ENCODE peak calls at places on chromosomes 1 and 21, in six cellular contexts. I, M, Y, G, W and V are unnamed samples. For H4K20me1, the result is how much of the 10 kb centered on the place peaks cover.

GRCh38 chr1:153963850-153964331 is 554 bp upstream of the SLC39A1 start:
- DNase-seq in W (peak), M (peak), G (peak), I (no peak), Y (no peak), V (no peak)

GRCh38 chr21:35016517-35017188 is 32.4 kb downstream of the RUNX1 start:
- DNase-seq in M (no peak), I (no peak), Y (no peak), G (no peak), W (no peak), V (no peak)

GRCh38 chr1:94322696-94323095 is 85.3 kb upstream of the ARHGAP29 start:
- DNase-seq in W (peak), I (no peak), M (no peak), Y (no peak), G (no peak), V (no peak)

GRCh38 chr1:30514137-30514654 is 209.2 kb downstream of the MATN1 start:
- DNase-seq in G (no peak), W (no peak), I (no peak), Y (no peak), M (no peak), V (no peak)

GRCh38 chr1:218938259-218938658 is 235.4 kb upstream of the LYPLAL1 start:
- DNase-seq in I (no peak), M (no peak), W (no peak), Y (no peak), G (no peak), V (no peak)

GRCh38 chr21:28310711-28311110 is 682.0 kb downstream of the LTN1 start:
- DNase-seq in Y (no peak), I (no peak), G (no peak), M (no peak), W (no peak), V (no peak)

GRCh38 chr21:43921979-43922945 is 57.2 kb downstream of the AGPAT3 start:
- DNase-seq in I (no peak), Y (no peak), W (no peak), M (no peak), G (peak), V (no peak)

GRCh38 chr1:162627662-162628296 is 4.5 kb upstream of the DDR2 start:
- DNase-seq in M (peak), I (no peak), W (peak), Y (no peak), G (peak), V (peak)

GRCh38 chr1:91795601-91796389 is 90.2 kb downstream of the TGFBR3 start:
- DNase-seq in G (no peak), W (no peak), Y (no peak), I (no peak), M (no peak), V (peak)

GRCh38 chr1:204651843-204652421 is 33.6 kb downstream of the LRRN2 start:
- DNase-seq in I (peak), G (no peak), Y (peak), M (no peak), W (peak), V (no peak)

GRCh38 chr1:58575831-58576726 is 973 bp downstream of the TACSTD2 start:
- DNase-seq in G (no peak), Y (no peak), I (no peak), W (peak), M (no peak), V (peak)

GRCh38 chr21:38343691-38344090 is 86.9 kb downstream of the KCNJ15 start:
- DNase-seq in Y (no peak), M (no peak), I (no peak), G (no peak), W (no peak), V (peak)

GRCh38 chr1:21212126-21212525 is 35.4 kb upstream of the EIF4G3 start:
- DNase-seq in W (peak), Y (no peak), G (no peak), M (peak), I (no peak), V (no peak)

GRCh38 chr1:210262167-210262896 is 29.7 kb downstream of the SERTAD4 start:
- DNase-seq in Y (peak), G (no peak), M (peak), I (no peak), W (no peak), V (peak)

GRCh38 chr21:34201001-34201400 is 127.6 kb downstream of the MRPS6 start:
- DNase-seq in Y (no peak), I (no peak), G (no peak), M (no peak), W (no peak), V (no peak)

GRCh38 chr1:228241259-228241658 is 33.4 kb downstream of the OBSCN start:
- DNase-seq in Y (no peak), M (no peak), I (no peak), G (no peak), W (no peak), V (no peak)

GRCh38 chr1:226677121-226678020 is 61.7 kb downstream of the ITPKB start:
- DNase-seq in G (no peak), I (no peak), M (no peak), Y (no peak), W (no peak), V (peak)

GRCh38 chr1:223731076-223731770 is 18.9 kb downstream of the CAPN2 start:
- DNase-seq in Y (no peak), G (no peak), W (no peak), I (no peak), M (no peak), V (peak)

GRCh38 chr21:22278366-22278765 is 1280.2 kb downstream of the NCAM2 start:
- DNase-seq in W (peak), I (no peak), Y (no peak), G (no peak), M (no peak), V (no peak)

GRCh38 chr1:157162345-157162744 is 24.1 kb upstream of the ETV3 start:
- DNase-seq in I (no peak), M (no peak), W (peak), G (no peak), Y (no peak), V (no peak)

GRCh38 chr1:180791806-180792205 is 120.9 kb upstream of the KIAA1614 start:
- DNase-seq in M (no peak), G (no peak), W (no peak), Y (no peak), I (no peak), V (peak)

GRCh38 chr1:6860401-6860800 is 75.1 kb downstream of the CAMTA1 start:
- DNase-seq in W (no peak), G (peak), Y (no peak), I (no peak), M (no peak), V (no peak)

GRCh38 chr1:225467193-225468020 is 39.6 kb upstream of the LBR start:
- DNase-seq in W (no peak), G (peak), Y (no peak), M (no peak), I (no peak), V (peak)

GRCh38 chr1:225464851-225465792 is 37.3 kb upstream of the LBR start:
- DNase-seq in M (no peak), W (peak), Y (no peak), G (no peak), I (no peak), V (no peak)

GRCh38 chr1:225468270-225469020 is 40.6 kb upstream of the LBR start:
- DNase-seq in W (no peak), M (no peak), G (no peak), Y (no peak), I (no peak), V (no peak)

GRCh38 chr1:225465793-225466517 is 38.1 kb upstream of the LBR start:
- DNase-seq in W (no peak), Y (no peak), I (no peak), M (no peak), G (no peak), V (no peak)

DNA sequence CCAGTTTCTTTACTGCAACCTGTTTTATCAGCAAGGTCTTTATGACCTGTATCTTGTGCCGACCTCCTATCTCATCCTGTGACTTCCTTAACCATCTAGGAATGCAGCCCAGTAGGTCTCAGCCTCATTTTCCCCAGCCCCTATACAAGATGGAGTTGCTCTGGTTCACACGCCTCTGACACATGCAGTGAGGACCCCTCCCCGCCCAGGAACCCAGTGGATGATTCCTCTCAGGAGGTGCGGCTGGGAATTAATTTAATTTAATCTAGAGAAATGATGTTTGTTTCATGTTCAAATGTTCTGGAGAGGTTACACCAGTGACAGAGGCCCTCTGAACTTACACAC is 39.0 kb upstream of the LBR start:
- DNase-seq in I (no peak), G (no peak), W (no peak), M (no peak), Y (no peak), V (no peak)
- TF ChIP-seq POLR2AphosphoS5 in I (no peak), G (no peak), W (no peak), M (no peak), Y (no peak), V (no peak)

GRCh38 chr21:46483300-46484295 is 24.9 kb downstream of the DIP2A start:
- DNase-seq in Y (no peak), M (no peak), G (no peak), W (no peak), I (no peak), V (no peak)

GRCh38 chr21:46486481-46487000 is 27.9 kb downstream of the DIP2A start:
- DNase-seq in Y (no peak), I (no peak), W (no peak), M (no peak), G (no peak), V (no peak)

GRCh38 chr21:46482225-46482845 is 23.6 kb downstream of the DIP2A start:
- DNase-seq in Y (no peak), I (no peak), G (no peak), M (no peak), W (no peak), V (no peak)

GRCh38 chr21:46480466-46480865 is 21.8 kb downstream of the DIP2A start:
- DNase-seq in Y (no peak), W (no peak), G (no peak), M (no peak), I (no peak), V (no peak)

DNA sequence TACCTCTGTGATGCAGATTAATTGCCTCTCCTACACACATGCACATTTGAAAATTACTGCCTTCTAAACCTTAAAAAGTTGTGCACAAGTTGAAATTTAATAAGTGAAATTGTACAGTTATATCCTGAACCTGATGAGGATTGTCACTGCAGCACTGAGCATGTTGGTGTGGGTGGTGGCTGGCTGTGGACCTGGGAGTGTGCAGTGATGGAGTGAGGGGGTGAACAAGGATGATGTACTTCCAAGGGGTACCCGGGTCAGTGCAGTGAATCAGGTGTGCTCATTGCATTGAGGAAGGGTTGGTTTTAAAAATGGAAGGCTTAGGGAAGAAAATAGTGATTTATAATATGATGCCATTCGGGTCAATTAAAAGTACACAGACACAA is 24.1 kb downstream of the DIP2A start:
- DNase-seq in G (no peak), M (no peak), W (no peak), I (no peak), Y (no peak), V (no peak)
- H4K20me1 ChIP-seq in G (under half), M (under half), W (under half), I (under half), Y (under half), V (under half)

GRCh38 chr1:150152772-150153461 is 3.2 kb downstream of the PLEKHO1 start:
- DNase-seq in W (no peak), Y (no peak), M (peak), I (no peak), G (no peak), V (peak)
- TF ChIP-seq POLR2AphosphoS5 in W (no peak), Y (no peak), M (no peak), I (no peak), G (no peak), V (no peak)

GRCh38 chr1:67420835-67421492 is 9.2 kb downstream of the SERBP1 start:
- DNase-seq in W (no peak), G (no peak), M (no peak), Y (no peak), I (no peak), V (no peak)
- H4K20me1 ChIP-seq in W (half or more), G (under half), M (half or more), Y (half or more), I (under half), V (under half)

GRCh38 chr1:78157162-78157561 is 111.4 kb downstream of the GIPC2 start:
- DNase-seq in I (no peak), G (no peak), W (no peak), M (no peak), Y (no peak), V (no peak)
- TF ChIP-seq POLR2AphosphoS5 in I (no peak), G (no peak), W (no peak), M (no peak), Y (peak), V (no peak)

GRCh38 chr1:206706298-206706791 is 21.6 kb downstream of the MAPKAPK2 start:
- DNase-seq in Y (no peak), I (no peak), G (no peak), M (no peak), W (peak), V (no peak)

GRCh38 chr1:206709322-206709721 is 24.6 kb downstream of the MAPKAPK2 start:
- DNase-seq in G (no peak), Y (no peak), W (no peak), I (no peak), M (no peak), V (no peak)

GRCh38 chr1:206706806-206707205 is 22.1 kb downstream of the MAPKAPK2 start:
- DNase-seq in W (no peak), G (no peak), M (no peak), I (no peak), Y (no peak), V (no peak)

GRCh38 chr1:206708882-206709281 is 24.2 kb downstream of the MAPKAPK2 start:
- DNase-seq in I (no peak), Y (no peak), W (no peak), G (no peak), M (no peak), V (peak)

DNA sequence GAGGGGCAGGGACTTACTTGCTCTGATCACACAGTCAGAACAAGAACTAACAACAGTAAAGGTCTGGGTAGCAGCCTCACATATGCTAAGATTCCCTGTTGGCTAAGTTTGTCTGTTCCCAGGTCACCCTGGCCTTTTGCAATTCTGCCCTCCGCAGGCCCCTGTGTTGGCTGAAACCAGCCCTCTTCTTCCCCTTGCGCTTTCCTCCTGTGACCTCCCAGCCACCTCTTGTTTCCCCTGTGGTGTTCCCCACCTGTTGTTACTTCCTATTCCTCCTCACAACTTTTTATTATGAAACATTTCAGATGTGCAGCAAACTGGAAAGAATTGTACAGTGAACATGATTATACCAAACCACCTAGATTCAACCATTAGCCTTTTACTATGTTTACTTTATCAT is 23.4 kb downstream of the MAPKAPK2 start:
- DNase-seq in Y (no peak), G (peak), M (peak), I (no peak), W (peak), V (peak)
- H4K20me1 ChIP-seq in Y (half or more), G (half or more), M (under half), I (under half), W (under half), V (under half)

GRCh38 chr1:26704629-26705028 is 8.8 kb downstream of the ARID1A start:
- DNase-seq in W (no peak), M (no peak), G (no peak), I (no peak), Y (no peak), V (no peak)

GRCh38 chr1:26705788-26706237 is 10.0 kb downstream of the ARID1A start:
- DNase-seq in M (peak), W (no peak), G (no peak), I (no peak), Y (no peak), V (peak)

GRCh38 chr1:26702680-26703038 is 6.8 kb downstream of the ARID1A start:
- DNase-seq in I (no peak), W (no peak), M (no peak), G (no peak), Y (no peak), V (no peak)

GRCh38 chr1:26703466-26703865 is 7.7 kb downstream of the ARID1A start:
- DNase-seq in M (no peak), I (no peak), G (no peak), W (no peak), Y (no peak), V (peak)

DNA sequence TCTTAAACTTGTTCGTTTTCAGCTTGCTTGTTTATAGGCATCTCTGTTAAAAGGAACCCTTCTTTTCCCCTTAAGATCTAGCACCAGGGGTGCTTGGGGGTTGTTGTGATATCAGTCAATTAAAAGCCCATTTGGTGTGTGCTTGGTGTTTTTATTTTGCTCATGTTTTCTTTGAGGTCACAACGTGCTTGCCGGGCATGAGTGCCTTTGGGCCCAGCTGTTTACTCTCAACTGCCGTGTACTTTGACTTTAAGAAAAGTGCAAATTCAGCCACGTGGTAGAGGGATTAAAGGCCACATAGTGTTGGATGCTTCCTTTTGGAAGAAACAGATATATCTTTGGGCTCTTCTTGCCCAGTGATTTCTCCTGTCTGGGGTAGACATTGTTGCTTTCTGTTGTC is 10.5 kb downstream of the ARID1A start:
- DNase-seq in W (no peak), I (no peak), Y (no peak), M (peak), G (no peak), V (no peak)
- TF ChIP-seq POLR2AphosphoS5 in W (no peak), I (no peak), Y (no peak), M (no peak), G (no peak), V (no peak)

GRCh38 chr1:40740039-40740991 is 43.3 kb upstream of the KCNQ4 start:
- DNase-seq in I (no peak), W (no peak), G (no peak), M (peak), Y (no peak), V (no peak)
- H4K20me1 ChIP-seq in I (under half), W (under half), G (under half), M (under half), Y (under half), V (under half)